ENCODE peak calls at places on chromosome 14, in nine cellular contexts. O is body of pancreas, H is PC-3, A is stomach, G is uterus, T is fibroblast of lung, U is heart right ventricle, E is HL-60, F is IMR-90. I is an unnamed sample.

GRCh38 chr14:103121161-103121845 is 2.0 kb upstream of the TNFAIP2 start:
- DNase-seq in O (peak), H (no peak), A (no peak), G (no peak), T (peak), U (peak), E (peak), F (no peak), I (peak)

GRCh38 chr14:81220767-81221578 is at the start of gene GTF2A1:
- DNase-seq in O (peak), H (peak), A (peak), G (peak), T (peak), U (peak), E (peak), F (peak), I (peak)

GRCh38 chr14:94041551-94042346 is 15.6 kb downstream of the OTUB2 start:
- DNase-seq in O (no peak), H (no peak), A (peak), G (no peak), T (peak), U (peak), E (no peak), F (peak), I (no peak)

GRCh38 chr14:75979641-75980422 is 2.0 kb downstream of the TGFB3 start:
- DNase-seq in O (peak), H (no peak), A (no peak), G (peak), T (no peak), U (no peak), E (no peak), F (no peak), I (peak)

GRCh38 chr14:60970146-60970545 is 10.7 kb downstream of the TRMT5 start:
- DNase-seq in O (no peak), H (no peak), A (no peak), G (no peak), T (no peak), U (no peak), E (peak), F (no peak), I (no peak)

GRCh38 chr14:60164717-60165546 is at the start of gene DHRS7:
- DNase-seq in O (peak), H (peak), A (peak), G (peak), T (peak), U (peak), E (peak), F (peak), I (peak)

GRCh38 chr14:49505026-49505766 is 81.0 kb downstream of the RPS29 start:
- DNase-seq in O (no peak), H (peak), A (no peak), G (no peak), T (no peak), U (no peak), E (no peak), F (peak), I (no peak)

GRCh38 chr14:86055512-86055911 is 525.6 kb downstream of the FLRT2 start:
- DNase-seq in O (no peak), H (peak), A (no peak), G (no peak), T (peak), U (no peak), E (no peak), F (peak), I (no peak)

GRCh38 chr14:57982802-57983201 is 116.9 kb upstream of the SLC35F4 start:
- DNase-seq in O (peak), H (peak), A (no peak), G (no peak), T (no peak), U (no peak), E (no peak), F (no peak), I (no peak)

GRCh38 chr14:99758121-99758871 is 34.9 kb upstream of the EML1 start:
- DNase-seq in O (no peak), H (peak), A (no peak), G (no peak), T (peak), U (no peak), E (no peak), F (peak), I (no peak)

GRCh38 chr14:106665814-106666213 is 1139.4 kb downstream of the TMEM121 start:
- DNase-seq in O (no peak), H (no peak), A (no peak), G (no peak), T (no peak), U (no peak), E (no peak), F (no peak), I (no peak)

GRCh38 chr14:79483989-79484388 is 727.3 kb downstream of the DIO2 start:
- DNase-seq in O (no peak), H (no peak), A (no peak), G (no peak), T (no peak), U (no peak), E (no peak), F (no peak), I (no peak)

GRCh38 chr14:39433452-39433813 is 1.2 kb upstream of the FBXO33 start:
- DNase-seq in O (no peak), H (no peak), A (no peak), G (no peak), T (no peak), U (no peak), E (no peak), F (no peak), I (no peak)

GRCh38 chr14:104689620-104690265 is 325 bp downstream of the INF2 start:
- DNase-seq in O (no peak), H (peak), A (no peak), G (no peak), T (peak), U (no peak), E (no peak), F (no peak), I (no peak)

GRCh38 chr14:104692261-104692938 is 3.0 kb downstream of the INF2 start:
- DNase-seq in O (no peak), H (no peak), A (no peak), G (no peak), T (no peak), U (no peak), E (no peak), F (no peak), I (no peak)

GRCh38 chr14:104691546-104692260 is 2.3 kb downstream of the INF2 start:
- DNase-seq in O (no peak), H (no peak), A (no peak), G (no peak), T (no peak), U (no peak), E (no peak), F (no peak), I (no peak)

GRCh38 chr14:104690266-104690711 is 871 bp downstream of the INF2 start:
- DNase-seq in O (no peak), H (peak), A (peak), G (no peak), T (no peak), U (no peak), E (no peak), F (no peak), I (no peak)

DNA sequence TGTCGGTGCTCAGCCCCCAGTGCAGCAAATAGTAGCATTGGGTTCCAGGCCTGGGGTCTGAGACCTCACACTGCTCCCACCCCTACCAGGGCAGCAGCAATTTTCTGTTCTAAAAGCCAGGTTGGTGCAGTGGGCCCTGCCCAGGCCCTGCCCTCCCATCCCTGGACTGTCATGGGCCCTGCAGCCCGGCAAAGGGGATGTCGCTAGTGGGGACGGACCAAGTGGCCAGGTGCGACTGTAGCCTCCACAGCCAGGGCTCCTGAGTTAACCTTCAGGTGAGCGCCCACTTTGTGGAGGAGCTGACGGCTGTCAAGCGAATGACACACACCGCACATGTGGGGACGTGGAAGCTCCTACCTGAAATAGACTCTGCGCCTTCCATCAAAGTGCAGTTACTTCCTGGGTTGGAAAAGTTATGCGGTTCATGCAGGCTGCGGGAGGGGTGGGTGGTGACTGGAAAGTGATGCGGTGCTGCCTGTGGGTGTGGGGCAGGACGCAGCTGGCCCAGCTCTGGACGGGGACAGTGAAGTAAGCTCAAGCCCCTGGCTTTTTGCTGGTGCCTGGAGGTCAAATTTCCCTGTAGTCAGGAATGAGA is 1.5 kb downstream of the INF2 start:
- DNase-seq in O (no peak), H (no peak), A (no peak), G (no peak), T (no peak), U (no peak), E (no peak), F (no peak), I (no peak)
- H3K27ac ChIP-seq in O (no peak), H (peak), A (peak), G (no peak), T (peak), U (peak), E (no peak), F (peak), I (peak)

GRCh38 chr14:53927171-53927570 is 29.5 kb downstream of the BMP4 start:
- DNase-seq in O (no peak), H (peak), A (no peak), G (no peak), T (peak), U (no peak), E (no peak), F (peak), I (no peak)
- H3K27ac ChIP-seq in O (no peak), H (no peak), A (no peak), G (no peak), T (no peak), U (no peak), E (no peak), F (no peak), I (no peak)

GRCh38 chr14:68667313-68667791 is 125.5 kb downstream of the ZFP36L1 start:
- DNase-seq in O (no peak), H (no peak), A (no peak), G (no peak), T (peak), U (no peak), E (no peak), F (peak), I (no peak)
- H3K27ac ChIP-seq in O (peak), H (no peak), A (peak), G (peak), T (no peak), U (no peak), E (no peak), F (no peak), I (no peak)

GRCh38 chr14:95304342-95304741 is 15.4 kb downstream of the CLMN start:
- DNase-seq in O (no peak), H (no peak), A (no peak), G (no peak), T (no peak), U (no peak), E (no peak), F (no peak), I (no peak)

GRCh38 chr14:95308073-95308472 is 11.6 kb downstream of the CLMN start:
- DNase-seq in O (no peak), H (no peak), A (no peak), G (no peak), T (no peak), U (no peak), E (no peak), F (no peak), I (no peak)

GRCh38 chr14:95307402-95308041 is 12.2 kb downstream of the CLMN start:
- DNase-seq in O (peak), H (no peak), A (peak), G (no peak), T (peak), U (no peak), E (no peak), F (no peak), I (no peak)

GRCh38 chr14:95305145-95305544 is 14.6 kb downstream of the CLMN start:
- DNase-seq in O (no peak), H (no peak), A (no peak), G (no peak), T (no peak), U (no peak), E (no peak), F (no peak), I (peak)

GRCh38 chr14:95305940-95306339 is 13.8 kb downstream of the CLMN start:
- DNase-seq in O (no peak), H (no peak), A (no peak), G (no peak), T (no peak), U (no peak), E (no peak), F (no peak), I (no peak)
- H3K27ac ChIP-seq in O (no peak), H (no peak), A (no peak), G (no peak), T (no peak), U (no peak), E (no peak), F (no peak), I (peak)

GRCh38 chr14:34450542-34450915 is 11.5 kb downstream of the SPTSSA start:
- DNase-seq in O (no peak), H (peak), A (no peak), G (no peak), T (no peak), U (no peak), E (no peak), F (no peak), I (no peak)
- H3K27ac ChIP-seq in O (no peak), H (peak), A (no peak), G (no peak), T (no peak), U (no peak), E (no peak), F (no peak), I (no peak)

GRCh38 chr14:68942281-68943035 is 36.6 kb downstream of the ACTN1 start:
- DNase-seq in O (no peak), H (no peak), A (no peak), G (no peak), T (peak), U (no peak), E (no peak), F (peak), I (no peak)
- H3K27ac ChIP-seq in O (peak), H (no peak), A (peak), G (peak), T (peak), U (peak), E (no peak), F (peak), I (no peak)

GRCh38 chr14:90520326-90520725 is 123.5 kb downstream of the CALM1 start:
- DNase-seq in O (no peak), H (no peak), A (no peak), G (no peak), T (no peak), U (no peak), E (no peak), F (no peak), I (no peak)

GRCh38 chr14:90523544-90523943 is 126.7 kb downstream of the CALM1 start:
- DNase-seq in O (no peak), H (peak), A (no peak), G (no peak), T (peak), U (no peak), E (no peak), F (peak), I (no peak)

GRCh38 chr14:90522585-90523191 is 125.9 kb downstream of the CALM1 start:
- DNase-seq in O (peak), H (peak), A (peak), G (peak), T (no peak), U (no peak), E (no peak), F (no peak), I (no peak)

GRCh38 chr14:90521121-90521929 is 124.5 kb downstream of the CALM1 start:
- DNase-seq in O (peak), H (no peak), A (peak), G (peak), T (no peak), U (no peak), E (no peak), F (no peak), I (no peak)

GRCh38 chr14:90521930-90522483 is 125.2 kb downstream of the CALM1 start:
- DNase-seq in O (no peak), H (no peak), A (no peak), G (no peak), T (no peak), U (no peak), E (no peak), F (no peak), I (no peak)
- H3K27ac ChIP-seq in O (peak), H (no peak), A (peak), G (peak), T (no peak), U (no peak), E (no peak), F (no peak), I (peak)

GRCh38 chr14:68358978-68359861 is 433.6 kb downstream of the ZFP36L1 start:
- DNase-seq in O (no peak), H (no peak), A (no peak), G (no peak), T (no peak), U (no peak), E (no peak), F (no peak), I (peak)

GRCh38 chr14:68359862-68360552 is 432.9 kb downstream of the ZFP36L1 start:
- DNase-seq in O (no peak), H (peak), A (peak), G (peak), T (peak), U (peak), E (no peak), F (no peak), I (peak)

GRCh38 chr14:68362841-68363240 is 430.0 kb downstream of the ZFP36L1 start:
- DNase-seq in O (no peak), H (no peak), A (no peak), G (no peak), T (no peak), U (no peak), E (no peak), F (no peak), I (no peak)

GRCh38 chr14:68363401-68363800 is 429.5 kb downstream of the ZFP36L1 start:
- DNase-seq in O (no peak), H (no peak), A (no peak), G (no peak), T (no peak), U (no peak), E (no peak), F (no peak), I (no peak)

DNA sequence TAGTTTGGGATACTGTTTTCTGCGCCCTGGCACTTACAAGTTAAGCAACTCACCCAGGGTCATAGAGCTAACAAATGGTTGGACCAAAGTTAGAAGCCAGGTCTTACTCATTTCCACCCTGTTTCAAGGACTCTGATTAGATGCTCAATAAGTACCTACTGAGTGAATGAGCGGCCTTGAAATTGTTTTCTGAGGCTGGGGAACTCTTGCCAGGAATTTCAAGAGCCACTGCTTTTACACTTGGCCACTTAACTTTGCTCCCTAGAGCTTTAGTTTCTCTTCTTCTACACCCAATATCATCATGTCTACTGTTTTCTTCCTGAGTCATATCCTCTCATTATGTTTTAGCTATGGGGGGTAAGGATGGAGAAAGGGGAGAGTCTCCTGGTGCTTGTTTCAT is 431.6 kb downstream of the ZFP36L1 start:
- DNase-seq in O (peak), H (peak), A (no peak), G (no peak), T (no peak), U (no peak), E (no peak), F (peak), I (no peak)
- H3K27ac ChIP-seq in O (peak), H (peak), A (no peak), G (peak), T (no peak), U (no peak), E (no peak), F (no peak), I (peak)

DNA sequence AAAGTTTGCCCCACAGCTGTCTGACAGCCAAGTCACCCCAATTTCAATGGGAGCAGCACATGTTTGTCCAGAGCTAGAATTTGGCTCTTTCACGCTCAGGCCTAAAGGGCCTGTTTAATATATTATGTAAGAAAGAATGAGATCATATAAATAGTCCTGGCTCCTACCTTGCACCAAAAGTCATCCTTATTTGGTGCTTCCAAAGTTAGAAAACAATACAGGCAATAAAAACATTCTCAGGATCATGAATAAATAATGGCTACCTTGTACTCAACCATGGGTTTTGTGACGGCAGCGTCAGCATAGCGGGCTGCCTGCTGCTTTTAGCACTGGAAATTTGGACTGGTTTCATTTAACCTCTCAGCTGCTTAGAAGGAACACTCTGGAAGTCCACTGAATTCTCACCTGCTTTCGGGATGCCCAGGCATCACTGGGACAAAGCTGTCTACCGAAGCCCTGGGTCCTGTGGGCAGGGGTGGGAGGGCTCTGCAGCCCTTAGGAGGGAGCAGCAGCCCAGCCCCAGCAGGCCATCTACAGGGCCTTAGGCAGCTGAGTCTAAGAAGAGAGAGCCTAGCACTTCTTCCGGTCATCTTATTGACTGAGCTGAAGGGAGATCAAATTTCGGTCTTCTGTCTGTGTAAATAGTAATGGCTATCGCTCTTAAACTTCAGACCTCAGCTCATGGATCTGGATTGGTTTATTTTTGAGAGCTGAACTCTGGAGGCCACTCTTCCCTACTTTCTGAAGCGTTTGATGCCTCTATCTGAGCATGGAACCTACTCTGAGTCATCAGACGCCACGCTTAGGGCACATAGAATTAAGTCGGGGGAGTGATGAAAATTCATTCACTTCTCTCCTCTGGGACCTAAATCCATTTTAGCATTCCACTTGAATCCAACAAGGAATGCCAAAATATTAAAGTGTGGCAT is 106.5 kb downstream of the SAMD4A start:
- DNase-seq in O (no peak), H (no peak), A (no peak), G (no peak), T (peak), U (no peak), E (no peak), F (peak), I (no peak)
- H3K27ac ChIP-seq in O (no peak), H (no peak), A (peak), G (peak), T (peak), U (peak), E (no peak), F (peak), I (peak)